ENCODE peak calls at places on chromosome 18, in ten cellular contexts. O, M, X, R, Y, K, E, Z, H and J are unnamed samples.

GRCh38 chr18:26621161-26622026 is 73.0 kb upstream of the KCTD1 start:
- DNase-seq in O (peak), M (no peak), X (peak), R (peak), Y (peak), K (no peak), E (peak), Z (peak), H (peak), J (peak)

GRCh38 chr18:22683196-22683676 is 249.9 kb upstream of the RBBP8 start:
- DNase-seq in O (peak), M (no peak), X (no peak), R (no peak), Y (no peak), K (peak), E (peak), Z (peak), H (peak), J (no peak)

GRCh38 chr18:21991081-21991534 is 178.3 kb upstream of the GATA6 start:
- DNase-seq in O (no peak), M (no peak), X (no peak), R (peak), Y (no peak), K (no peak), E (peak), Z (no peak), H (no peak), J (no peak)

GRCh38 chr18:12030667-12031066 is 49.4 kb downstream of the IMPA2 start:
- DNase-seq in O (no peak), M (no peak), X (no peak), R (no peak), Y (no peak), K (no peak), E (no peak), Z (no peak), H (no peak), J (no peak)

GRCh38 chr18:76977108-76977621 is 154.8 kb downstream of the ZNF236 start:
- DNase-seq in O (no peak), M (peak), X (no peak), R (no peak), Y (no peak), K (no peak), E (no peak), Z (peak), H (no peak), J (no peak)

GRCh38 chr18:48351216-48352050 is 57.8 kb downstream of the ZBTB7C start:
- DNase-seq in O (no peak), M (no peak), X (no peak), R (no peak), Y (no peak), K (no peak), E (no peak), Z (no peak), H (no peak), J (no peak)

GRCh38 chr18:75393721-75394120 is 33.8 kb downstream of the SMIM21 start:
- DNase-seq in O (no peak), M (no peak), X (no peak), R (no peak), Y (no peak), K (peak), E (peak), Z (no peak), H (no peak), J (no peak)

GRCh38 chr18:44458777-44459176 is 221.9 kb upstream of the SETBP1 start:
- DNase-seq in O (peak), M (no peak), X (no peak), R (no peak), Y (no peak), K (peak), E (peak), Z (no peak), H (peak), J (no peak)

GRCh38 chr18:59954746-59955145 is 55.0 kb downstream of the PMAIP1 start:
- DNase-seq in O (peak), M (no peak), X (no peak), R (no peak), Y (no peak), K (peak), E (peak), Z (no peak), H (peak), J (no peak)

GRCh38 chr18:22846088-22846683 is 86.9 kb upstream of the RBBP8 start:
- DNase-seq in O (peak), M (no peak), X (no peak), R (no peak), Y (no peak), K (no peak), E (peak), Z (no peak), H (peak), J (no peak)

GRCh38 chr18:59520569-59520968 is 161.5 kb upstream of the LMAN1 start:
- DNase-seq in O (no peak), M (no peak), X (no peak), R (no peak), Y (no peak), K (no peak), E (no peak), Z (no peak), H (no peak), J (no peak)

GRCh38 chr18:32714571-32715148 is 58.2 kb downstream of the KLHL14 start:
- DNase-seq in O (peak), M (no peak), X (peak), R (peak), Y (no peak), K (peak), E (peak), Z (peak), H (peak), J (peak)

GRCh38 chr18:75926811-75927210 is 499.3 kb upstream of the SMIM21 start:
- DNase-seq in O (peak), M (no peak), X (no peak), R (no peak), Y (no peak), K (no peak), E (no peak), Z (no peak), H (peak), J (no peak)

GRCh38 chr18:11260963-11261441 is 111.6 kb upstream of the PIEZO2 start:
- DNase-seq in O (no peak), M (no peak), X (no peak), R (peak), Y (no peak), K (no peak), E (no peak), Z (no peak), H (no peak), J (no peak)

GRCh38 chr18:31232000-31232399 is 69.3 kb upstream of the DSC1 start:
- DNase-seq in O (no peak), M (no peak), X (no peak), R (no peak), Y (no peak), K (no peak), E (no peak), Z (no peak), H (no peak), J (no peak)

GRCh38 chr18:79495591-79496071 is 99.9 kb downstream of the NFATC1 start:
- DNase-seq in O (no peak), M (peak), X (no peak), R (no peak), Y (no peak), K (no peak), E (no peak), Z (no peak), H (no peak), J (peak)

GRCh38 chr18:8519102-8519501 is 90.1 kb upstream of the RAB12 start:
- DNase-seq in O (no peak), M (peak), X (no peak), R (no peak), Y (no peak), K (no peak), E (no peak), Z (no peak), H (no peak), J (no peak)

GRCh38 chr18:12657849-12658829 is at the start of gene SPIRE1:
- DNase-seq in O (peak), M (peak), X (peak), R (no peak), Y (no peak), K (no peak), E (peak), Z (peak), H (peak), J (peak)

GRCh38 chr18:30432349-30432748 is 610.2 kb downstream of the DSC3 start:
- DNase-seq in O (no peak), M (no peak), X (no peak), R (no peak), Y (no peak), K (no peak), E (no peak), Z (no peak), H (no peak), J (no peak)

GRCh38 chr18:69845588-69846506 is 101.8 kb downstream of the CD226 start:
- DNase-seq in O (peak), M (no peak), X (no peak), R (no peak), Y (no peak), K (no peak), E (peak), Z (peak), H (no peak), J (no peak)
- TF ChIP-seq CTCF in O (no peak), M (peak), X (no peak), R (peak), Y (no peak), K (no peak), E (no peak), Z (no peak), H (no peak), J (no peak)

GRCh38 chr18:51383116-51383515 is 185.6 kb upstream of the MEX3C start:
- DNase-seq in O (no peak), M (no peak), X (no peak), R (no peak), Y (no peak), K (no peak), E (no peak), Z (no peak), H (no peak), J (no peak)
- TF ChIP-seq CTCF in O (no peak), M (no peak), X (no peak), R (no peak), Y (no peak), K (no peak), E (no peak), Z (no peak), H (no peak), J (no peak)

GRCh38 chr18:46096651-46097300 is 1.3 kb downstream of the ATP5F1A start:
- DNase-seq in O (no peak), M (no peak), X (no peak), R (no peak), Y (no peak), K (no peak), E (peak), Z (peak), H (peak), J (peak)

GRCh38 chr18:46097853-46098615 is at the start of gene ATP5F1A:
- DNase-seq in O (peak), M (peak), X (peak), R (no peak), Y (peak), K (peak), E (peak), Z (peak), H (peak), J (peak)

GRCh38 chr18:46097378-46097852 is 681 bp downstream of the ATP5F1A start:
- DNase-seq in O (peak), M (no peak), X (no peak), R (no peak), Y (no peak), K (no peak), E (no peak), Z (no peak), H (no peak), J (no peak)

GRCh38 chr18:46098616-46098933 is 479 bp upstream of the ATP5F1A start:
- DNase-seq in O (no peak), M (no peak), X (no peak), R (no peak), Y (no peak), K (no peak), E (no peak), Z (no peak), H (no peak), J (no peak)

GRCh38 chr18:46099463-46099862 is 1.4 kb upstream of the ATP5F1A start:
- DNase-seq in O (no peak), M (no peak), X (no peak), R (no peak), Y (no peak), K (no peak), E (no peak), Z (no peak), H (no peak), J (no peak)
- TF ChIP-seq CTCF in O (no peak), M (no peak), X (no peak), R (no peak), Y (no peak), K (no peak), E (no peak), Z (no peak), H (no peak), J (no peak)

GRCh38 chr18:6543330-6543908 is 128.7 kb upstream of the L3MBTL4 start:
- DNase-seq in O (peak), M (no peak), X (no peak), R (no peak), Y (no peak), K (no peak), E (peak), Z (no peak), H (peak), J (no peak)
- TF ChIP-seq CTCF in O (peak), M (peak), X (peak), R (peak), Y (peak), K (peak), E (peak), Z (peak), H (peak), J (peak)

GRCh38 chr18:33841221-33841967 is 263.4 kb downstream of the ASXL3 start:
- DNase-seq in O (no peak), M (no peak), X (no peak), R (no peak), Y (no peak), K (no peak), E (no peak), Z (no peak), H (no peak), J (no peak)

GRCh38 chr18:33838084-33838483 is 260.1 kb downstream of the ASXL3 start:
- DNase-seq in O (no peak), M (no peak), X (no peak), R (no peak), Y (no peak), K (no peak), E (no peak), Z (no peak), H (no peak), J (no peak)

GRCh38 chr18:33835419-33835818 is 257.4 kb downstream of the ASXL3 start:
- DNase-seq in O (no peak), M (no peak), X (no peak), R (no peak), Y (no peak), K (no peak), E (no peak), Z (no peak), H (no peak), J (no peak)

GRCh38 chr18:33837191-33837590 is 259.2 kb downstream of the ASXL3 start:
- DNase-seq in O (no peak), M (no peak), X (no peak), R (no peak), Y (no peak), K (no peak), E (no peak), Z (no peak), H (no peak), J (no peak)

GRCh38 chr18:33839452-33840225 is 261.6 kb downstream of the ASXL3 start:
- DNase-seq in O (peak), M (no peak), X (peak), R (no peak), Y (no peak), K (peak), E (peak), Z (peak), H (peak), J (no peak)
- TF ChIP-seq CTCF in O (peak), M (peak), X (peak), R (peak), Y (peak), K (peak), E (peak), Z (peak), H (peak), J (peak)

DNA sequence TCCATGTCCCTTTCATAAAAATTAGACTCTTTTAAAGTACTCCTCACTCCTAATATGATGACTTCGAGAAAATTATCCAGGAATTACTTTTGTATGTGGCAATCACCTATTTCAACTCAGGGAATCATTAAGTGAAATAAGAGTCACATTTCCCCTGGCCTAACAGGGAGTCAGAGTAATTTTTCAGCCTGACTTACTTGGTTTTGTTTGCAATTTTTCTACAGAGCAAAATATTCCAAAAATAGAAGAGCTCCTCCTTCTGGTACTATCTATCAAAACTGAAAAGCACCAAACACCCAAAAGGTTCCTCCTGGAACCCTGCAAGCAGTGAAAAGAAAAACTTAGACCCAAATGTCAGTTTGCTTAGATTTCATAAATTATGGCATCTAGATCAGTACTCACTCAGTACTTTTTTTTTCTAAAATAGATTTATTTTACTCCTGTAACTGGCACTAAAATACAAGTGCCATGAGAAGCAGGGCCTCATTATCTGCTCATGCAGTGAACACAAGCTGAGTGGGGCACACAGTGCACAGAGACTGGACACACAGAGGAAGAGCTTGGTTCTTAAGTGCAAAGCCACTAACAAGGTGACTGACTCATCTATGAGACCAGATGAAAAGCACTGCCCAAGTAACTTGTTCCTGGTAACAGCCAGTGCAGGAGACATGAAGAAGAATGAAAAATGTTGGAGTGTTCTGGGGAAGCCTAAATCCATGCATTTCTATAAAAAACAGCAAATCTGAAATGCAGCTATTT is 28.7 kb downstream of the ACAA2 start:
- DNase-seq in O (peak), M (no peak), X (no peak), R (no peak), Y (no peak), K (no peak), E (peak), Z (no peak), H (no peak), J (no peak)
- TF ChIP-seq CTCF in O (peak), M (peak), X (no peak), R (no peak), Y (no peak), K (no peak), E (peak), Z (no peak), H (peak), J (no peak)

GRCh38 chr18:9683418-9684396 is 24.4 kb upstream of the RAB31 start:
- DNase-seq in O (peak), M (no peak), X (peak), R (no peak), Y (no peak), K (peak), E (peak), Z (no peak), H (peak), J (no peak)
- TF ChIP-seq CTCF in O (peak), M (peak), X (no peak), R (peak), Y (peak), K (peak), E (peak), Z (peak), H (peak), J (no peak)